ENCODE peak calls at places on chromosomes 13 and 19, in six cellular contexts. One of them, this sample, is unnamed.

GRCh38 chr19:13033244-13033643 is 38.0 kb downstream of the NFIX start:
- DNase-seq in choroid plexus epithelial cell: no peak
- DNase-seq in cardiac fibroblast: no peak
- DNase-seq in ascending aorta: no peak
- DNase-seq in spleen: no peak
- DNase-seq in foreskin keratinocyte: no peak
- DNase-seq in this sample: no peak

GRCh38 chr19:30651691-30652090 is 279.5 kb downstream of the ZNF536 start:
- DNase-seq in choroid plexus epithelial cell: no peak
- DNase-seq in foreskin keratinocyte: no peak
- DNase-seq in ascending aorta: no peak
- DNase-seq in cardiac fibroblast: no peak
- DNase-seq in spleen: no peak
- DNase-seq in this sample: no peak

GRCh38 chr19:17873661-17874422 is 2.1 kb downstream of the SLC5A5 start:
- DNase-seq in foreskin keratinocyte: no peak
- DNase-seq in cardiac fibroblast: peak
- DNase-seq in ascending aorta: no peak
- DNase-seq in spleen: peak
- DNase-seq in choroid plexus epithelial cell: no peak
- DNase-seq in this sample: peak

GRCh38 chr13:109271991-109272454 is 514.4 kb downstream of the IRS2 start:
- DNase-seq in ascending aorta: no peak
- DNase-seq in spleen: no peak
- DNase-seq in foreskin keratinocyte: peak
- DNase-seq in choroid plexus epithelial cell: peak
- DNase-seq in cardiac fibroblast: peak
- DNase-seq in this sample: no peak

GRCh38 chr19:34480491-34480890 is 1.1 kb upstream of the WTIP start:
- DNase-seq in foreskin keratinocyte: no peak
- DNase-seq in spleen: no peak
- DNase-seq in cardiac fibroblast: no peak
- DNase-seq in ascending aorta: peak
- DNase-seq in choroid plexus epithelial cell: no peak
- DNase-seq in this sample: no peak

GRCh38 chr19:33134571-33135041 is 2.7 kb downstream of the WDR88 start:
- DNase-seq in foreskin keratinocyte: no peak
- DNase-seq in choroid plexus epithelial cell: no peak
- DNase-seq in ascending aorta: no peak
- DNase-seq in cardiac fibroblast: no peak
- DNase-seq in spleen: no peak
- DNase-seq in this sample: no peak

GRCh38 chr19:42254083-42254849 is 662 bp downstream of the ERF start:
- DNase-seq in spleen: peak
- DNase-seq in cardiac fibroblast: peak
- DNase-seq in ascending aorta: peak
- DNase-seq in choroid plexus epithelial cell: peak
- DNase-seq in foreskin keratinocyte: no peak
- DNase-seq in this sample: peak

GRCh38 chr19:645912-646797 is 6.5 kb downstream of the FGF22 start:
- DNase-seq in ascending aorta: no peak
- DNase-seq in foreskin keratinocyte: no peak
- DNase-seq in choroid plexus epithelial cell: no peak
- DNase-seq in cardiac fibroblast: no peak
- DNase-seq in spleen: peak
- DNase-seq in this sample: no peak

GRCh38 chr19:43462887-43463380 is 2.5 kb downstream of the LYPD3 start:
- DNase-seq in choroid plexus epithelial cell: no peak
- DNase-seq in ascending aorta: no peak
- DNase-seq in spleen: no peak
- DNase-seq in foreskin keratinocyte: no peak
- DNase-seq in cardiac fibroblast: no peak
- DNase-seq in this sample: no peak

GRCh38 chr19:46786236-46787039 is 2.0 kb downstream of the SLC1A5 start:
- DNase-seq in foreskin keratinocyte: no peak
- DNase-seq in cardiac fibroblast: peak
- DNase-seq in spleen: peak
- DNase-seq in choroid plexus epithelial cell: peak
- DNase-seq in ascending aorta: peak
- DNase-seq in this sample: peak

GRCh38 chr13:49546559-49546958 is 38.8 kb downstream of the RCBTB1 start:
- DNase-seq in cardiac fibroblast: no peak
- DNase-seq in spleen: no peak
- DNase-seq in ascending aorta: no peak
- DNase-seq in foreskin keratinocyte: no peak
- DNase-seq in choroid plexus epithelial cell: no peak
- DNase-seq in this sample: no peak

GRCh38 chr19:8988204-8988603 is 22.0 kb downstream of the MUC16 start:
- DNase-seq in ascending aorta: no peak
- DNase-seq in spleen: peak
- DNase-seq in choroid plexus epithelial cell: no peak
- DNase-seq in foreskin keratinocyte: no peak
- DNase-seq in cardiac fibroblast: no peak
- DNase-seq in this sample: no peak

GRCh38 chr19:41595258-41595889 is 19.4 kb downstream of the CEACAM21 start:
- DNase-seq in ascending aorta: no peak
- DNase-seq in cardiac fibroblast: peak
- DNase-seq in spleen: peak
- DNase-seq in foreskin keratinocyte: peak
- DNase-seq in choroid plexus epithelial cell: peak
- DNase-seq in this sample: peak

GRCh38 chr13:59681630-59682311 is 482.0 kb downstream of the DIAPH3 start:
- DNase-seq in spleen: no peak
- DNase-seq in cardiac fibroblast: no peak
- DNase-seq in ascending aorta: no peak
- DNase-seq in foreskin keratinocyte: no peak
- DNase-seq in choroid plexus epithelial cell: no peak
- DNase-seq in this sample: no peak

GRCh38 chr19:55386515-55386947 is 799 bp downstream of the RPL28 start:
- DNase-seq in foreskin keratinocyte: no peak
- DNase-seq in choroid plexus epithelial cell: no peak
- DNase-seq in cardiac fibroblast: no peak
- DNase-seq in spleen: peak
- DNase-seq in ascending aorta: no peak
- DNase-seq in this sample: no peak

GRCh38 chr13:27140060-27140459 is 31.6 kb downstream of the USP12 start:
- DNase-seq in choroid plexus epithelial cell: no peak
- DNase-seq in spleen: no peak
- DNase-seq in foreskin keratinocyte: no peak
- DNase-seq in cardiac fibroblast: no peak
- DNase-seq in ascending aorta: no peak
- DNase-seq in this sample: no peak

GRCh38 chr13:95644611-95645052 is at the start of gene DZIP1:
- DNase-seq in spleen: peak
- DNase-seq in ascending aorta: peak
- DNase-seq in foreskin keratinocyte: no peak
- DNase-seq in cardiac fibroblast: peak
- DNase-seq in choroid plexus epithelial cell: peak
- DNase-seq in this sample: peak

GRCh38 chr13:50699874-50700663 is 143.4 kb downstream of the DLEU7 start:
- DNase-seq in spleen: no peak
- DNase-seq in cardiac fibroblast: no peak
- DNase-seq in ascending aorta: no peak
- DNase-seq in foreskin keratinocyte: no peak
- DNase-seq in choroid plexus epithelial cell: peak
- DNase-seq in this sample: no peak

GRCh38 chr19:39327318-39327717 is 6.7 kb upstream of the LRFN1 start:
- DNase-seq in ascending aorta: no peak
- DNase-seq in choroid plexus epithelial cell: no peak
- DNase-seq in spleen: no peak
- DNase-seq in foreskin keratinocyte: no peak
- DNase-seq in cardiac fibroblast: no peak
- DNase-seq in this sample: no peak

GRCh38 chr19:39324242-39324842 is 3.7 kb upstream of the LRFN1 start:
- DNase-seq in choroid plexus epithelial cell: no peak
- DNase-seq in ascending aorta: no peak
- DNase-seq in cardiac fibroblast: no peak
- DNase-seq in foreskin keratinocyte: no peak
- DNase-seq in spleen: no peak
- DNase-seq in this sample: no peak

GRCh38 chr19:39325778-39326680 is 5.4 kb upstream of the LRFN1 start:
- DNase-seq in ascending aorta: no peak
- DNase-seq in foreskin keratinocyte: no peak
- DNase-seq in spleen: no peak
- DNase-seq in choroid plexus epithelial cell: no peak
- DNase-seq in cardiac fibroblast: peak
- DNase-seq in this sample: no peak

GRCh38 chr19:39329948-39330347 is 5.9 kb downstream of the GMFG start:
- DNase-seq in ascending aorta: no peak
- DNase-seq in foreskin keratinocyte: no peak
- DNase-seq in cardiac fibroblast: no peak
- DNase-seq in spleen: no peak
- DNase-seq in choroid plexus epithelial cell: no peak
- DNase-seq in this sample: no peak

GRCh38 chr19:39327990-39328705 is 7.5 kb upstream of the LRFN1 start:
- DNase-seq in ascending aorta: peak
- DNase-seq in spleen: peak
- DNase-seq in foreskin keratinocyte: no peak
- DNase-seq in cardiac fibroblast: peak
- DNase-seq in choroid plexus epithelial cell: peak
- DNase-seq in this sample: peak
- TF ChIP-seq CTCF in ascending aorta: peak
- TF ChIP-seq CTCF in spleen: peak
- TF ChIP-seq CTCF in foreskin keratinocyte: peak
- TF ChIP-seq CTCF in cardiac fibroblast: peak
- TF ChIP-seq CTCF in choroid plexus epithelial cell: peak
- TF ChIP-seq CTCF in this sample: peak

DNA sequence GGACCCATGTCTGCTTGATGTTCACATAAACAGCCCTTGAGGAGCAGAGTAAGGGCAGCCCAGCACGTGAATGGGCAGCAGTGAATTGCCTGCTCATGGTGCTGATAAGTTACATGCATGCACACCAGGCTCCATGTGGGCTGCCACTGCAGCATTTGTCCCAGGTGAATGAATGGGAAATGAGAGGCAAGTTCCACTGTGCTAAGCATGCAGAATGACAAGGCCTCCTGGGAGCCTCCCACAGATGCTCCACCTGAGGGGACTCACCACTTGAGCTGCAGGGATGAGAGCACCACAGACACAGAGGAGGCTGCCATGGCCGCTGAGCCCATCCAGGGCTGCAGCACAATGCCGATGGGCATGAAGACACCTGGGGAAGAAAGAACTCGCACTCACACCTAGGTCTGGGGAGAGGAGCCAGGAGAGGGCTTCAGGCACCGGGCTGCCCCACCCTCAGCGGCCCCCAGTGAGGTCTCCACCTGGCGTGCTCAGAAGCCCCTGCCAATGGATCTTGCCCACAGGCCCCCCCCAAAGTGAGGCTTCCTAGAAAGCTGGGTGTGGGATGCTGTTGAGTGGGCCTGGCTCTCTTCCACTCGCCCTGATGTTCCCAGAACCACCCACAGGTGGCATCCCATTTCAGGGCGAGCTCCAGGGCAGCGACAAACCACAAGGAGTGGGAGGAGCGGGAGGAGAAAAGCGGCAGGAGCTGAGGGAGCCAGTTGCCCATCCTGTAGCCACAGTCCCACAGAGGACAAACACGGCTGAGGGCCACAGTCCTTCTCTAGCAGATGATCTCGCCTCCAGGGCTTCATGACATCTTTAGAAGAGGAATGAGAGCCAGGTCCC is 73.8 kb downstream of the CCDC70 start:
- DNase-seq in spleen: no peak
- DNase-seq in cardiac fibroblast: peak
- DNase-seq in ascending aorta: no peak
- DNase-seq in choroid plexus epithelial cell: peak
- DNase-seq in foreskin keratinocyte: no peak
- DNase-seq in this sample: peak
- TF ChIP-seq CTCF in spleen: no peak
- TF ChIP-seq CTCF in cardiac fibroblast: peak
- TF ChIP-seq CTCF in ascending aorta: peak
- TF ChIP-seq CTCF in choroid plexus epithelial cell: peak
- TF ChIP-seq CTCF in foreskin keratinocyte: peak
- TF ChIP-seq CTCF in this sample: no peak

GRCh38 chr13:86870388-86870966 is 800.7 kb upstream of the SLITRK5 start:
- DNase-seq in cardiac fibroblast: peak
- DNase-seq in ascending aorta: no peak
- DNase-seq in choroid plexus epithelial cell: peak
- DNase-seq in foreskin keratinocyte: no peak
- DNase-seq in spleen: no peak
- DNase-seq in this sample: no peak
- TF ChIP-seq CTCF in cardiac fibroblast: peak
- TF ChIP-seq CTCF in ascending aorta: peak
- TF ChIP-seq CTCF in choroid plexus epithelial cell: peak
- TF ChIP-seq CTCF in foreskin keratinocyte: peak
- TF ChIP-seq CTCF in spleen: peak
- TF ChIP-seq CTCF in this sample: peak

GRCh38 chr19:7926727-7927604 is 1.0 kb upstream of the CTXN1 start:
- DNase-seq in choroid plexus epithelial cell: no peak
- DNase-seq in ascending aorta: no peak
- DNase-seq in foreskin keratinocyte: no peak
- DNase-seq in cardiac fibroblast: no peak
- DNase-seq in spleen: peak
- DNase-seq in this sample: no peak

GRCh38 chr19:7928334-7928706 is 2.4 kb upstream of the CTXN1 start:
- DNase-seq in cardiac fibroblast: no peak
- DNase-seq in spleen: no peak
- DNase-seq in ascending aorta: no peak
- DNase-seq in choroid plexus epithelial cell: no peak
- DNase-seq in foreskin keratinocyte: no peak
- DNase-seq in this sample: no peak

GRCh38 chr19:7930765-7931164 is 4.8 kb upstream of the CTXN1 start:
- DNase-seq in foreskin keratinocyte: no peak
- DNase-seq in spleen: no peak
- DNase-seq in cardiac fibroblast: no peak
- DNase-seq in choroid plexus epithelial cell: no peak
- DNase-seq in ascending aorta: no peak
- DNase-seq in this sample: no peak

GRCh38 chr19:7927605-7928333 is 1.8 kb upstream of the CTXN1 start:
- DNase-seq in choroid plexus epithelial cell: no peak
- DNase-seq in foreskin keratinocyte: no peak
- DNase-seq in cardiac fibroblast: no peak
- DNase-seq in spleen: no peak
- DNase-seq in ascending aorta: no peak
- DNase-seq in this sample: no peak

DNA sequence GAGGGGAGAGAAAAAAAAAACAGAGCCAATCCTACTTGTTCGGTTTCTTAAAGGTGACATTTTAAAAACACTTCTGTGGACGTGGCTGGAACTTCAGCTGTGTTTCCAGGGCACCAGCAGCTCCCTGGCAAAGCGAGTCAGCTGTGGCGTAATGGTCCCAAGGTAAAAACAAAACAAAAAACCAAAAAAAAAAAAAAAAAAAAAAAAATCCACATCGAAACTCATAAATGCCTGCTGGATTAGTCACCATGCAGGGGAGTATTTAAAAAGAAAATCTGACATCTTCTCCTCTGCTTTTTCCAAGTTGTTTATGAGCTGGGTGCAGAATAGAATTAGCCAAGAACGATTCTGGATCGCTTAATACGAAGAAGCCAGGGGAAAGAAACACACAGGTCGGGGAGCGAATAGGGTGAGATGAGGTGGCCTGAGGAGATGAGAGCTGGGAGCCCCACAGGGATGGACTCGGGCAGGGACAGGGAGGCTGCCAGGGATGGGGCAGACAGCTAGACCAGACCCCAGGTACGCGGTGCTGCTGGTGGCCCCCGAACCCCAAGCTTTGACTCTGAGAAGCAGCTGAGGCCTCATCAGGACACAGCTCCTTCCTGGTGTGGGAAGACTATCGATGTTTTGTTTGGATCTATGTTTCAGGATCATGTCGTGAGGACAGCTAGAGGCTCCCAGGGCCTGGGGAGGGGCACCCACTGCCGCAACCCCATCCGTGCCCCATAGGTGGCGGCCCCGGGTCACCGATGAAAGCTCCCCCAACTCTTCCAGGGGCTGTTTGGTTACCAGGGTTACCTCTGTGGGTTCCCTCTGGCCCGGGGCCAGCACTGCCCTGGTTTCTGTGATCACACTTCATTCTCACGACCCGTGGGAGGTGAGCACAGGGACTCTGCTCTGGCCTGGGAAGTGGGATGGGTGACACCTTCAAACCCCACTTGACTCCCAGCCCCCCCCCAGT is 3.1 kb upstream of the CTXN1 start:
- DNase-seq in ascending aorta: peak
- DNase-seq in foreskin keratinocyte: peak
- DNase-seq in cardiac fibroblast: peak
- DNase-seq in choroid plexus epithelial cell: peak
- DNase-seq in spleen: no peak
- DNase-seq in this sample: peak
- TF ChIP-seq CTCF in ascending aorta: peak
- TF ChIP-seq CTCF in foreskin keratinocyte: peak
- TF ChIP-seq CTCF in cardiac fibroblast: peak
- TF ChIP-seq CTCF in choroid plexus epithelial cell: peak
- TF ChIP-seq CTCF in spleen: no peak
- TF ChIP-seq CTCF in this sample: peak